ENCODE peak calls at places on chromosome 4, in six cellular contexts. W is GM13976, Z is GM23338, A is mucosa of descending colon, C is tibial nerve, L is astrocyte of the spinal cord. E is an unnamed sample.

GRCh38 chr4:128358231-128358902 is 70.8 kb upstream of the PGRMC2 start:
- DNase-seq in W (no peak), Z (no peak), A (no peak), C (no peak), L (peak), E (no peak)

GRCh38 chr4:73763877-73764276 is 23.5 kb downstream of the CXCL8 start:
- DNase-seq in W (no peak), Z (no peak), A (no peak), C (no peak), L (no peak), E (no peak)

GRCh38 chr4:1234296-1234695 is 14.6 kb downstream of the CTBP1 start:
- DNase-seq in W (no peak), Z (peak), A (peak), C (no peak), L (no peak), E (no peak)

GRCh38 chr4:41814565-41814964 is 66.0 kb upstream of the PHOX2B start:
- DNase-seq in W (no peak), Z (peak), A (no peak), C (no peak), L (peak), E (no peak)

GRCh38 chr4:4689694-4690440 is 148.0 kb upstream of the STX18 start:
- DNase-seq in W (peak), Z (no peak), A (no peak), C (no peak), L (peak), E (peak)

GRCh38 chr4:89664521-89664920 is 172.4 kb downstream of the SNCA start:
- DNase-seq in W (no peak), Z (no peak), A (no peak), C (no peak), L (no peak), E (no peak)

GRCh38 chr4:1383728-1384591 is 22.3 kb downstream of the NKX1-1 start:
- DNase-seq in W (no peak), Z (no peak), A (peak), C (no peak), L (no peak), E (no peak)

GRCh38 chr4:26267087-26267486 is 53.7 kb upstream of the RBPJ start:
- DNase-seq in W (no peak), Z (no peak), A (peak), C (peak), L (no peak), E (no peak)

GRCh38 chr4:183563874-183564273 is 59.0 kb downstream of the ING2 start:
- DNase-seq in W (no peak), Z (no peak), A (no peak), C (no peak), L (peak), E (no peak)

GRCh38 chr4:147639388-147639787 is 22.2 kb downstream of the TMEM184C start:
- DNase-seq in W (no peak), Z (no peak), A (no peak), C (no peak), L (peak), E (no peak)

GRCh38 chr4:78432896-78433295 is 118.7 kb upstream of the ANXA3 start:
- DNase-seq in W (no peak), Z (no peak), A (no peak), C (no peak), L (peak), E (no peak)

GRCh38 chr4:16078195-16078756 is 5.5 kb downstream of the PROM1 start:
- DNase-seq in W (no peak), Z (no peak), A (no peak), C (no peak), L (no peak), E (no peak)

GRCh38 chr4:1614854-1615595 is 69.1 kb downstream of the FAM53A start:
- DNase-seq in W (no peak), Z (no peak), A (peak), C (no peak), L (no peak), E (no peak)

GRCh38 chr4:48939785-48940184 is 33.2 kb upstream of the OCIAD2 start:
- DNase-seq in W (no peak), Z (no peak), A (no peak), C (no peak), L (peak), E (no peak)

GRCh38 chr4:128866691-128867090 is 57.2 kb downstream of the JADE1 start:
- DNase-seq in W (no peak), Z (no peak), A (no peak), C (no peak), L (no peak), E (no peak)

GRCh38 chr4:110615366-110616161 is 7.3 kb downstream of the PITX2 start:
- DNase-seq in W (no peak), Z (peak), A (peak), C (no peak), L (no peak), E (no peak)

GRCh38 chr4:95850161-95850560 is 10.3 kb downstream of the PDHA2 start:
- DNase-seq in W (no peak), Z (no peak), A (no peak), C (no peak), L (no peak), E (no peak)

GRCh38 chr4:5435201-5435600 is 273.2 kb downstream of the EVC2 start:
- DNase-seq in W (no peak), Z (peak), A (no peak), C (no peak), L (no peak), E (no peak)

GRCh38 chr4:5973486-5974220 is 44.6 kb downstream of the C4orf50 start:
- DNase-seq in W (no peak), Z (no peak), A (no peak), C (no peak), L (no peak), E (no peak)

GRCh38 chr4:1082215-1083182 is 30.9 kb downstream of the RNF212 start:
- DNase-seq in W (no peak), Z (no peak), A (peak), C (peak), L (peak), E (no peak)

DNA sequence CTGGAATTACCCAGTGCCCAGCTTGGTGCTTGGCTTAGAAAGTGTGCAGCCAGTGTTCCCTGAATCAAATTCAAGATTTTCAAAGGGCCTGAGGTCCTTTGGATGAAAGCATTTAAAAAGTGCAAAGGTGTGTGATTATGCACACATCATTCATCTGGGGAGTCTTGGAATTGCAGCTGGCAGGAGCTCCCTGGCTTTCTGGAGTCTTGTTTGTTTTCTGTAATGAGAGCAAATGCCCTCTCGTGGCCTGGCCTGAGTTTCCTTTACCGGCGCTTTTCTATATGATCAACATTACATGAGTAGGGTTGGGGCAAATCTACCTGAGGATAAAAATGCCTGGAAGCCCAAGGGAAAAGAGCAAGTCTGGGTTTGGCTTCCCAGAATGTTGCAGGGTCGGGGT is 24.6 kb upstream of the SORCS2 start:
- DNase-seq in W (no peak), Z (no peak), A (no peak), C (no peak), L (no peak), E (no peak)
- TF ChIP-seq CTCF in W (no peak), Z (no peak), A (no peak), C (no peak), L (no peak), E (no peak)

GRCh38 chr4:154928640-154929257 is 147.7 kb downstream of the RBM46 start:
- DNase-seq in W (no peak), Z (peak), A (no peak), C (no peak), L (peak), E (no peak)
- TF ChIP-seq CTCF in W (no peak), Z (peak), A (no peak), C (no peak), L (peak), E (no peak)

DNA sequence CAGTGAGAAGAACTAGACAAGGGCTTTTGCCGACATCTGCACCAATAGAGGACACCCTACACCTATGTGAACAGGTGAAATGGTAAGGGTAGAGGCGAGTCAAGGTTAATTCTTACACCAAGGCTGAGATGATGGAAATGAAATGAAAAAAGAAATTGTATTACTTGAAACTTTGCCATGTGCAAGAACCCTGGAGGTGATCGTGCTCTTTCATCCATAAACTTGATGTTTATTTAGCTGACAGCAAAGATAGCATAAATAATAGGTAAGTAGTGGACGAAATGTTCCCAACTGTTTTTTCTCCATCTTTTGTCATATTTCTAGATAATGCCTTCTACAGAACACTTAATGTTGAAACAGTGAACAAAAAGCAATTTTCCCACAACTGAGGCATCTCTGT is 162.5 kb downstream of the BANK1 start:
- DNase-seq in W (no peak), Z (no peak), A (no peak), C (no peak), L (no peak), E (no peak)
- TF ChIP-seq CTCF in W (no peak), Z (peak), A (no peak), C (no peak), L (no peak), E (no peak)

DNA sequence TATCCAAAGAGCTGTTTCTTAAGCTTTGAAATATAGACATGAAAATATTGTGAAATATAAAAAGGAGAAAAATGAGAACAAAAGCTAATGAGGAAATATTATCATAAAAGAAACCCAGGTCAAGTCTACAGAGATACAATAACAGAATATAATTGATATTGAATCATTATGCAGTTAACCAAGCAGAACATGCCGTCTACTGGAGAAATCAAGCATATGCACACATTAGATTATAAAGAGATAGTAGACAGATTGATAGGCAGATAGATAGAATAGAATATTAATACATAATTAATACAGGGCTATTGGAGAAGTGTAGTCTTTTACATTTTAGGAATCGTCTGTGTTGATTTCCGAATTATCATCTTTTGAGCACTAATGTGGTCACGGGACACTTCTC is 208.5 kb downstream of the EPHA5 start:
- DNase-seq in W (no peak), Z (no peak), A (no peak), C (no peak), L (no peak), E (no peak)
- TF ChIP-seq CTCF in W (no peak), Z (no peak), A (no peak), C (no peak), L (no peak), E (no peak)

GRCh38 chr4:76948441-76949292 is 885 bp upstream of the SEPTIN11 start:
- DNase-seq in W (peak), Z (peak), A (peak), C (peak), L (peak), E (peak)
- TF ChIP-seq CTCF in W (no peak), Z (peak), A (no peak), C (no peak), L (peak), E (no peak)

DNA sequence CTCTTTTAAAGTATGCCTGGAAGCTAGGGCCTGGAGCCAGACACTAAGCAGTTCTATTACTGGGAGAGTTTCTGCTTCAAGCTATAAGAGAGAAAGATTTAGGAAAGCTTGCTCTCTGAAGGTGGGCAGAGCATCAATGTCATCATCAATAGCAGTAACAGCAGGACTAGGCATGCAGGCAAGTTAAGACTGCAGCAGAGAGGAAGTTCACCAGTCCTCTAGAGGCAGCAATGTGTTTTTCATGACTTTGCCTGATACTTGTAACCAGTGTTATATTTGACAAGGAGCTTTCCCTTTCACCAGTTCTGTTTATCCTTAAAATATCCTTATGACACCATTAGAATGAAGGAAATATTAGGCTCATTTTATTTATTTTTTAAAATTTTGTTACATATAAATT is 237.9 kb downstream of the KCTD8 start:
- DNase-seq in W (no peak), Z (peak), A (no peak), C (no peak), L (no peak), E (no peak)
- TF ChIP-seq CTCF in W (no peak), Z (peak), A (no peak), C (no peak), L (no peak), E (no peak)

GRCh38 chr4:2673157-2673556 is 83.0 kb downstream of the TNIP2 start:
- DNase-seq in W (no peak), Z (peak), A (no peak), C (no peak), L (no peak), E (no peak)
- TF ChIP-seq CTCF in W (no peak), Z (peak), A (no peak), C (no peak), L (peak), E (no peak)

GRCh38 chr4:3389186-3389878 is 52.4 kb upstream of the HGFAC start:
- DNase-seq in W (no peak), Z (no peak), A (no peak), C (no peak), L (no peak), E (no peak)
- TF ChIP-seq CTCF in W (no peak), Z (no peak), A (no peak), C (no peak), L (no peak), E (no peak)

DNA sequence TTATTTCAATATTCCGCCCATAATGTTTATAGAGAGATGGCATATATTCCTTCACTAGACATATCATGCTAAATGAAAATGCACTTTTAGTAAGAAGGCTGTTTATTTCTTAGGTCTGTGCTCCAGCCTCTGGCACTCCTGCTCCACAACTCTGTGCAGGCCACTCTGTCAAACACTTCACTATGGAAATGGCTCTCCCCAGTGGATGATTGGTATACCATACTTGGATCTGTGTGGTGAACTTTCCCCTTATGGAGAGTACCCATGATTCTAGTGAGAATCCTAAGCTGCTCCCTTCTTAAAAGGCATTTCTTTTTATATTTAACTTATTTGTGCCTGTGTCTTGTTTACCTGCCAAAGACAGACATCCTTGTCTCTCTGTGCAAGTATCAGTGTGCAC is 480.1 kb upstream of the GALNT7 start:
- DNase-seq in W (no peak), Z (no peak), A (no peak), C (no peak), L (no peak), E (no peak)
- TF ChIP-seq CTCF in W (no peak), Z (peak), A (no peak), C (no peak), L (no peak), E (no peak)